ENCODE peak calls at places on chromosome 11, in four cellular contexts. One of them, this sample, is unnamed.

GRCh38 chr11:35424157-35424945 is 5.0 kb upstream of the SLC1A2 start:
- DNase-seq in PC-3: no peak
- DNase-seq in RWPE1: no peak
- DNase-seq in IMR-90: peak
- DNase-seq in this sample: no peak

GRCh38 chr11:61198391-61198790 is 4.9 kb upstream of the PGA3 start:
- DNase-seq in IMR-90: no peak
- DNase-seq in PC-3: no peak
- DNase-seq in RWPE1: no peak
- DNase-seq in this sample: no peak

GRCh38 chr11:77259681-77260080 is 41.8 kb downstream of the GDPD4 start:
- DNase-seq in PC-3: no peak
- DNase-seq in IMR-90: peak
- DNase-seq in RWPE1: no peak
- DNase-seq in this sample: no peak

GRCh38 chr11:126766425-126766824 is 234.1 kb downstream of the KIRREL3 start:
- DNase-seq in RWPE1: no peak
- DNase-seq in PC-3: peak
- DNase-seq in IMR-90: no peak
- DNase-seq in this sample: peak

GRCh38 chr11:17141156-17141555 is 63.7 kb upstream of the RPS13 start:
- DNase-seq in RWPE1: no peak
- DNase-seq in IMR-90: no peak
- DNase-seq in PC-3: no peak
- DNase-seq in this sample: no peak

GRCh38 chr11:113474362-113475159 is 637 bp downstream of the DRD2 start:
- DNase-seq in RWPE1: peak
- DNase-seq in IMR-90: peak
- DNase-seq in PC-3: peak
- DNase-seq in this sample: peak

GRCh38 chr11:14620027-14620511 is 23.5 kb upstream of the PDE3B start:
- DNase-seq in IMR-90: no peak
- DNase-seq in RWPE1: no peak
- DNase-seq in PC-3: no peak
- DNase-seq in this sample: no peak

GRCh38 chr11:122686106-122686505 is 30.6 kb downstream of the UBASH3B start:
- DNase-seq in IMR-90: peak
- DNase-seq in RWPE1: no peak
- DNase-seq in PC-3: no peak
- DNase-seq in this sample: no peak

DNA sequence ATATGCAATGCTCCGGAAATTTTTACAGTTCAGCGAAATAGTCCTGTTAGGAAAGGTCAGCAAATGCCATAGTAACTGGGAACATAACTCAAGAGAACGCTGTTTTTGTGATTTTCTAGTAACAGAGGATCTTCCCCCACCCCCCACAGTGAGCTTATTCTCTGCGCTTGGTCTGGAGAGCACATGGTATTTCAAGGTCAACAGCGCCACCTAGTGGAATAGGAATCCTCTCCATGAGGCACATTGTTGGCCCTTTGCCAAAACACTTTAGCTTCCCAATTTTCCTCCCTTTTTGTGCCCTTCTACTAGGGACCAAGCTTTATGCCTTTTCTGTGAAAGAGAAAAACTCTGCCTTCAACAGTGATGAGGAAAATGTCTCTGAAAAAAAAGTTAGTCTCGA is 13.2 kb upstream of the OR4C12 start:
- DNase-seq in RWPE1: no peak
- DNase-seq in IMR-90: peak
- DNase-seq in PC-3: peak
- DNase-seq in this sample: peak
- TF ChIP-seq CTCF in RWPE1: peak
- TF ChIP-seq CTCF in IMR-90: peak
- TF ChIP-seq CTCF in PC-3: peak
- TF ChIP-seq CTCF in this sample: peak

DNA sequence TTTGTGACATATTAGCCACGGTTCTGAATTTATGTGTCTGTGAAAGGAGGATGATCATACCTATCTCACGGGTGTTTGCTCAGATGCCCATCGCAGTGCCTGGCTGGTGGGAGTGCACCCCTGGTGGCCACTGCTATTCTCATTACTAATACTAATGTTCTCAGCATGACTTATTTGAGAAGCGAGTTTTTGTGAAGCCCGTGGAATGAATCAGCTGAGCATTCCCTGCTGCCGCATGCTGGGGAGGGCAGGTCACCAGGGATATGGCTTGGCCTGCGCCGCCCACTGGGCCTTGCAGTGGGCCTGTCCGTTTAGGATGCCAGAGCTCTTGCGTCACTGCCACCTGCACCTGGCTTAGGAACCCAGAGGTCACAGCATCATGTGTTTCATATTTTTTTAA is 16.8 kb downstream of the CTTN start:
- DNase-seq in IMR-90: peak
- DNase-seq in PC-3: peak
- DNase-seq in RWPE1: no peak
- DNase-seq in this sample: no peak
- TF ChIP-seq CTCF in IMR-90: peak
- TF ChIP-seq CTCF in PC-3: peak
- TF ChIP-seq CTCF in RWPE1: no peak
- TF ChIP-seq CTCF in this sample: no peak

DNA sequence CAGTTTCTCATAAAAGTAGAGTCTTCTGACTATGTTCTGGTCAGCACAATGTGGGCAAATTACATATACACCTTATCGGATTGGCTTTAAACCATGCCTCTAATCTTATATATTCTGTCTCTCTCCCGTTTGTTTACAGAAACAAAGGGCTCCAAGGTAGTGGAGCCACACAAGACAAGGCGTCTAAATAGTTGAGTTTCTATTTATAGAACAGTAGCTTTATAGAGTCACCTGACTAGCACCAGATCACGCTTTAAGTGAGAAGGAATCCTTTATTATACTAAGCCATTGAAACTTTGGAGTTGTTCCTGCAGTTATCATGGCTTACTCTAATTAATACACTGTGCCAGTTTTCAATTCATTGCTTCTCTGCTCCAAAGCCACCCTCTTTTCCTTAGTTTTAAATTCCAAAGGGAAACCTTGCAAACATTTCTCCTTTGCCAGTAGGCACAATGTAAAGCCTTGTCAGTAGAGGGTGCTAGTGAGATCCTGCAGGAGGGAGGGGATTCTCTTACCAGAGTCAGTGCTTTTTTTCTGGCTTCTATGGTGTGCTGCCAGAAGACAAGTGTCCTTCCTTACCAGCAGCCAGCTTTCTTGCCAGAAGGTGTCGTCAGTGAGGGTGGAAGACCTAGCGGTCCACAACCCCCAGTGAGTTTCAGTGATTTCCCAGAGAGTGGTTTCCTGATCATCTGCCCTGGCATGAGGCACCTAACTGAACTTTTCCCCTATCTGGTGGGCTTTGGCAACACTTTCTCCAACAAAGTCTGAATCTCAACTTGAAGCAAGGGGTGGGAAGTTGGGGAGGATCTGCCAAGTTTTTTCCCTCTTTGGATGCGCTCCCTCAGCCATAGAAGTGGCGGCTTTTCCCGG is 71.7 kb downstream of the RAB38 start:
- DNase-seq in RWPE1: no peak
- DNase-seq in IMR-90: peak
- DNase-seq in PC-3: peak
- DNase-seq in this sample: peak
- TF ChIP-seq CTCF in RWPE1: no peak
- TF ChIP-seq CTCF in IMR-90: peak
- TF ChIP-seq CTCF in PC-3: peak
- TF ChIP-seq CTCF in this sample: peak

DNA sequence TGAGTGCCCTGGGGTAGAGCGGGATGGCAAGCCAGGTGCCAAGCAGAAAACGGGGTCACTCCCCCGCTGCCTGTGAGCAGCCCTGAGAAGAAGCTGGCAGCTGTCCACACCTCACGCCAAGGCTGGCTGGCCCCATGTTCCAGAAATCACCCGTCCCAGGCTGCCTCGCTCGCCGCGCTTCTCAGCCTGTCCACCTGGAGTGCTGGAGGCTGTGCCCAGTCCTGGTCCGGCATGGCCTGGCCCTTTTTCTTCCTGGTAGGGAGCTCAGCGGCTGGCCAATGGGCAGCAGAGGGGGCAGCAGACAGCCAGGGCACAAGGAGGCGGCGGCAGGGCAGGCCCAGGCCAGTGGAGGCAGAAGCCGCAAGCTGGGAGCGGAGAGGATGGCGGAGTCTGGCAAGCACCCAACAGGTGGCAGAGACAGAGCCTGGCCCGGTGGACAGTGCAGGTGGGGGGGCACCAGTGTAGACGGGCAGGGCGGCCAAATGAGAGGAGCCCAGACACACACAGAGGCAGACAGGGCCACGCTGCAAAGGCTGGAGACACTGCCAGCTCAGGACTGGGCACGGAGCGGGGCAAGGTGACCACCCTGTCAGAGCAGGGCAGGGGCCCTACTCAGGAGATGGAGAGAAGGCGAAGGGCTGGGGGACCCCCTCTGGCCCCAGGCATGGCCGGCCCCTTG is 37.2 kb upstream of the TH start:
- DNase-seq in PC-3: peak
- DNase-seq in IMR-90: no peak
- DNase-seq in RWPE1: no peak
- DNase-seq in this sample: no peak
- TF ChIP-seq CTCF in PC-3: no peak
- TF ChIP-seq CTCF in IMR-90: no peak
- TF ChIP-seq CTCF in RWPE1: peak
- TF ChIP-seq CTCF in this sample: no peak

This sample was measured in Calu3.